ENCODE peak calls at places on chromosomes 4 and X, in seven cellular contexts. L is tibial nerve, E is HCT116, F is uterus, Q is Peyer's patch, S is mammary epithelial cell, D is cardiac muscle cell. B is an unnamed sample.

GRCh38 chr4:89939994-89940393 is 45.3 kb downstream of the MMRN1 start:
- DNase-seq in L (no peak), E (no peak), F (no peak), Q (no peak), S (no peak), D (peak; percentile 47), B (peak; percentile 82)

GRCh38 chr4:38815879-38816782 is 11.5 kb upstream of the TLR1 start:
- DNase-seq in L (no peak), E (no peak), F (no peak), Q (no peak), S (peak; percentile 75), D (no peak), B (no peak)

GRCh38 chr4:71878388-71878787 is 94.5 kb upstream of the GC start:
- DNase-seq in L (no peak), E (no peak), F (no peak), Q (no peak), S (no peak), D (no peak), B (no peak)

GRCh38 chr4:107993969-107994368 is 4.3 kb downstream of the HADH start:
- DNase-seq in L (no peak), E (no peak), F (no peak), Q (peak; percentile 30), S (no peak), D (no peak), B (no peak)

GRCh38 chrX:23332101-23332887 is 2.4 kb upstream of the PTCHD1 start:
- DNase-seq in L (no peak), E (no peak), F (peak; percentile 16), Q (no peak), S (no peak), D (no peak), B (peak; percentile 27)

GRCh38 chrX:39115166-39115565 is 313.9 kb downstream of the MID1IP1 start:
- DNase-seq in L (no peak), E (no peak), F (no peak), Q (no peak), S (peak; percentile 57), D (no peak), B (no peak)

GRCh38 chrX:151852294-151852693 is 60.4 kb upstream of the MAGEA4 start:
- DNase-seq in L (no peak), E (no peak), F (no peak), Q (no peak), S (no peak), D (no peak), B (no peak)

GRCh38 chr4:173346074-173346473 is 11.9 kb upstream of the HMGB2 start:
- DNase-seq in L (no peak), E (no peak), F (no peak), Q (no peak), S (no peak), D (peak; percentile 26), B (no peak)

GRCh38 chr4:18917689-18918088 is 896.1 kb upstream of the LCORL start:
- DNase-seq in L (no peak), E (no peak), F (no peak), Q (no peak), S (peak; percentile 35), D (no peak), B (no peak)

GRCh38 chr4:77695769-77696168 is 90.1 kb downstream of the CXCL13 start:
- DNase-seq in L (no peak), E (peak; percentile 86), F (no peak), Q (no peak), S (peak; percentile 95), D (peak; percentile 95), B (no peak)

GRCh38 chr4:38531126-38531737 is 132.8 kb upstream of the KLF3 start:
- DNase-seq in L (no peak), E (no peak), F (no peak), Q (no peak), S (no peak), D (peak; percentile 41), B (peak; percentile 51)

GRCh38 chrX:46686003-46686645 is 72.8 kb downstream of the SLC9A7 start:
- DNase-seq in L (peak; percentile 13), E (peak; percentile 12), F (peak; percentile 13), Q (no peak), S (peak; percentile 24), D (peak; percentile 58), B (peak; percentile 11)

GRCh38 chr4:57044996-57045395 is 65.2 kb downstream of the IGFBP7 start:
- DNase-seq in L (no peak), E (no peak), F (no peak), Q (no peak), S (no peak), D (peak; percentile 50), B (no peak)

GRCh38 chr4:98720871-98721480 is 62.6 kb upstream of the TSPAN5 start:
- DNase-seq in L (no peak), E (peak; percentile 35), F (no peak), Q (no peak), S (peak; percentile 87), D (no peak), B (no peak)

GRCh38 chrX:23554304-23554703 is 113.0 kb upstream of the PRDX4 start:
- DNase-seq in L (no peak), E (peak; percentile 22), F (no peak), Q (no peak), S (peak; percentile 20), D (peak; percentile 60), B (no peak)

GRCh38 chrX:103585421-103586313 is at the start of gene TCEAL4:
- DNase-seq in L (peak; percentile 45), E (no peak), F (peak; percentile 79), Q (peak; percentile 61), S (peak; percentile 13), D (peak; percentile 63), B (peak; percentile 75)

GRCh38 chr4:168797738-168798375 is 212.2 kb downstream of the CBR4 start:
- DNase-seq in L (no peak), E (no peak), F (no peak), Q (no peak), S (no peak), D (no peak), B (no peak)
- H3K4me1 ChIP-seq in L (no peaks in the 10 kb centered on the region), E (peaks cover 24% of the 10 kb centered on the region), F (no peaks in the 10 kb centered on the region), Q (no peaks in the 10 kb centered on the region), S (peaks cover 28% of the 10 kb centered on the region), D (no peaks in the 10 kb centered on the region), B (peaks cover 15% of the 10 kb centered on the region)

DNA sequence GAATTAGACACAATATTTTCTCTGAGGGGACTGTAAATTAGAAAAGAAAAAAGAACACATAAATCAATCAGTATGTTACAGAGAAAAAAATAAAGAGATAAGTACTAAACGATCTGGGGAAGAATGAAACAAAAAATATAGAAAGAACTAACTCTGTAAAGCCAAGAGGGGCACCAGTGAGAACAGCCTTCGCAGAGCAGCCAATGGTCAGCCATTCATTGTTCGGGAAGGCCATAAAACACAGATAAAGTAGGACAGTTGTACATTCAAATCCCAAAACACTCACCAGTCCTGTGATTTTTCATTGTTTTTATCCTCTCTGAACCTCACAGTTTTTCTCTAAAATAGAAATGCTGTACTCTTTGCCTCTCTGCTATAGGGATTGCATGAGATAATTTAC is 127.9 kb downstream of the NEK1 start:
- DNase-seq in L (no peak), E (no peak), F (no peak), Q (no peak), S (no peak), D (peak; percentile 7), B (no peak)
- TF ChIP-seq CTCF in L (no peak), E (no peak), F (no peak), Q (no peak), S (no peak), D (peak; percentile 4), B (no peak)

GRCh38 chr4:2799971-2800690 is 7.2 kb downstream of the SH3BP2 start:
- DNase-seq in L (no peak), E (no peak), F (peak; percentile 17), Q (no peak), S (no peak), D (no peak), B (peak; percentile 57)
- H3K4me1 ChIP-seq in L (peaks cover 95% of the 10 kb centered on the region), E (peaks cover 41% of the 10 kb centered on the region), F (no peaks in the 10 kb centered on the region), Q (peaks cover 48% of the 10 kb centered on the region), S (peaks cover 25% of the 10 kb centered on the region), D (peaks cover 29% of the 10 kb centered on the region), B (peaks cover 83% of the 10 kb centered on the region)

GRCh38 chrX:51461053-51462050 is 35.0 kb downstream of the NUDT11 start:
- DNase-seq in L (no peak), E (peak; percentile 7), F (peak; percentile 18), Q (peak; percentile 20), S (peak; percentile 16), D (peak; percentile 50), B (no peak)

GRCh38 chrX:51456246-51456645 is 40.1 kb downstream of the NUDT11 start:
- DNase-seq in L (no peak), E (no peak), F (no peak), Q (no peak), S (no peak), D (no peak), B (no peak)

GRCh38 chrX:51459125-51459524 is 37.3 kb downstream of the NUDT11 start:
- DNase-seq in L (no peak), E (peak; percentile 18), F (no peak), Q (no peak), S (peak; percentile 21), D (peak; percentile 36), B (no peak)

GRCh38 chrX:51456814-51457213 is 39.6 kb downstream of the NUDT11 start:
- DNase-seq in L (no peak), E (no peak), F (no peak), Q (no peak), S (no peak), D (peak; percentile 6), B (no peak)
- TF ChIP-seq CTCF in L (no peak), E (peak; percentile 8), F (no peak), Q (no peak), S (no peak), D (no peak), B (no peak)

GRCh38 chrX:139191746-139192385 is 338.7 kb upstream of the F9 start:
- DNase-seq in L (no peak), E (no peak), F (no peak), Q (no peak), S (no peak), D (no peak), B (no peak)
- H3K4me1 ChIP-seq in L (no peaks in the 10 kb centered on the region), E (no peaks in the 10 kb centered on the region), F (no peaks in the 10 kb centered on the region), Q (no peaks in the 10 kb centered on the region), S (no peaks in the 10 kb centered on the region), D (no peaks in the 10 kb centered on the region), B (no peaks in the 10 kb centered on the region)

GRCh38 chr4:152369203-152369902 is 166.5 kb downstream of the FBXW7 start:
- DNase-seq in L (no peak), E (no peak), F (no peak), Q (no peak), S (no peak), D (no peak), B (no peak)

GRCh38 chr4:152374153-152374552 is 161.7 kb downstream of the FBXW7 start:
- DNase-seq in L (no peak), E (no peak), F (no peak), Q (no peak), S (no peak), D (no peak), B (no peak)

GRCh38 chr4:152372444-152372843 is 163.4 kb downstream of the FBXW7 start:
- DNase-seq in L (no peak), E (no peak), F (no peak), Q (no peak), S (no peak), D (no peak), B (no peak)

GRCh38 chr4:152374606-152375285 is 161.1 kb downstream of the FBXW7 start:
- DNase-seq in L (no peak), E (no peak), F (no peak), Q (no peak), S (no peak), D (no peak), B (no peak)

DNA sequence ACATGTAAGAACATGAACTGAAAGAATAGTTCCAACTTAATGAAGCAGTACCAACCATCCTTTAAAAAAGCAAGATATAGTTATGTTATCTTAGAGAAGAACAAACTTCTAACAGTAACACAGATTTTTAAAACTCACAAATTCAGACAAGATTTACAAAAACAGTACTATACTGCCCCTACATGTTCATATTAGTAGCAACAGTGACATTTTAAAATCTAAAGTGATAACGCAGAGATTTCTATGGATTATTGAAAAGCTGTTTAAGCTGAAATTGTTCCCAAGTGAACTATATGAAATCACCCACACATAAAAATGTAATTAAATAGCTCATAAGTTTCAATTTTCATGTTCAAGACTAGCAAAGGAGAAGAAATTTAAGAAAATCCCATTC is 166.0 kb downstream of the FBXW7 start:
- DNase-seq in L (no peak), E (no peak), F (no peak), Q (no peak), S (no peak), D (no peak), B (no peak)
- TF ChIP-seq CTCF in L (peak; percentile 38), E (peak; percentile 22), F (peak; percentile 19), Q (no peak), S (peak; percentile 43), D (peak; percentile 31), B (no peak)